ENCODE peak calls at places on chromosomes 11 and 22, in eight cellular contexts. One of them, this sample, is unnamed.

GRCh38 chr11:118166641-118167040 is 9.8 kb downstream of the SCN2B start:
- DNase-seq in EH: no peak
- DNase-seq in foreskin fibroblast: no peak
- DNase-seq in ACHN: no peak
- DNase-seq in amygdala: no peak
- DNase-seq in AML-193: no peak
- DNase-seq in RKO: no peak
- DNase-seq in esophagus muscularis mucosa: no peak
- DNase-seq in this sample: no peak

GRCh38 chr11:14235701-14236100 is 123.3 kb downstream of the RRAS2 start:
- DNase-seq in RKO: no peak
- DNase-seq in foreskin fibroblast: no peak
- DNase-seq in ACHN: no peak
- DNase-seq in esophagus muscularis mucosa: no peak
- DNase-seq in AML-193: no peak
- DNase-seq in EH: no peak
- DNase-seq in amygdala: no peak
- DNase-seq in this sample: no peak

GRCh38 chr11:41051919-41052630 is 407.4 kb downstream of the LRRC4C start:
- DNase-seq in esophagus muscularis mucosa: no peak
- DNase-seq in ACHN: no peak
- DNase-seq in AML-193: no peak
- DNase-seq in foreskin fibroblast: no peak
- DNase-seq in amygdala: no peak
- DNase-seq in RKO: no peak
- DNase-seq in EH: no peak
- DNase-seq in this sample: no peak

GRCh38 chr11:10438451-10438850 is 16.6 kb upstream of the AMPD3 start:
- DNase-seq in esophagus muscularis mucosa: no peak
- DNase-seq in EH: peak
- DNase-seq in AML-193: no peak
- DNase-seq in ACHN: no peak
- DNase-seq in foreskin fibroblast: peak
- DNase-seq in RKO: no peak
- DNase-seq in amygdala: no peak
- DNase-seq in this sample: no peak

GRCh38 chr11:3922056-3922455 is 66.6 kb downstream of the STIM1 start:
- DNase-seq in foreskin fibroblast: no peak
- DNase-seq in RKO: no peak
- DNase-seq in AML-193: no peak
- DNase-seq in ACHN: no peak
- DNase-seq in esophagus muscularis mucosa: no peak
- DNase-seq in EH: no peak
- DNase-seq in amygdala: no peak
- DNase-seq in this sample: no peak

GRCh38 chr11:120229451-120230424 is 10.2 kb upstream of the POU2F3 start:
- DNase-seq in EH: peak
- DNase-seq in AML-193: peak
- DNase-seq in foreskin fibroblast: peak
- DNase-seq in amygdala: no peak
- DNase-seq in RKO: peak
- DNase-seq in esophagus muscularis mucosa: no peak
- DNase-seq in ACHN: peak
- DNase-seq in this sample: peak

GRCh38 chr22:43830931-43831560 is 18.9 kb upstream of the EFCAB6 start:
- DNase-seq in ACHN: no peak
- DNase-seq in EH: no peak
- DNase-seq in foreskin fibroblast: no peak
- DNase-seq in RKO: no peak
- DNase-seq in esophagus muscularis mucosa: no peak
- DNase-seq in amygdala: no peak
- DNase-seq in AML-193: no peak
- DNase-seq in this sample: no peak

GRCh38 chr11:76805206-76805913 is 22.2 kb downstream of the TSKU start:
- DNase-seq in EH: peak
- DNase-seq in amygdala: no peak
- DNase-seq in AML-193: no peak
- DNase-seq in ACHN: no peak
- DNase-seq in esophagus muscularis mucosa: peak
- DNase-seq in foreskin fibroblast: peak
- DNase-seq in RKO: no peak
- DNase-seq in this sample: no peak

GRCh38 chr11:78226684-78227680 is 38.3 kb downstream of the USP35 start:
- DNase-seq in AML-193: no peak
- DNase-seq in ACHN: no peak
- DNase-seq in EH: no peak
- DNase-seq in RKO: no peak
- DNase-seq in amygdala: no peak
- DNase-seq in esophagus muscularis mucosa: peak
- DNase-seq in foreskin fibroblast: no peak
- DNase-seq in this sample: no peak

GRCh38 chr11:119130662-119131061 is 9.3 kb downstream of the HINFP start:
- DNase-seq in esophagus muscularis mucosa: no peak
- DNase-seq in amygdala: no peak
- DNase-seq in RKO: no peak
- DNase-seq in ACHN: no peak
- DNase-seq in foreskin fibroblast: no peak
- DNase-seq in EH: peak
- DNase-seq in AML-193: no peak
- DNase-seq in this sample: no peak

GRCh38 chr11:118532091-118532490 is 1.1 kb downstream of the TMEM25 start:
- DNase-seq in RKO: no peak
- DNase-seq in amygdala: no peak
- DNase-seq in ACHN: no peak
- DNase-seq in esophagus muscularis mucosa: no peak
- DNase-seq in foreskin fibroblast: no peak
- DNase-seq in EH: no peak
- DNase-seq in AML-193: no peak
- DNase-seq in this sample: no peak

GRCh38 chr11:119249671-119250010 is 43.5 kb downstream of the CBL start:
- DNase-seq in ACHN: no peak
- DNase-seq in AML-193: no peak
- DNase-seq in RKO: no peak
- DNase-seq in esophagus muscularis mucosa: no peak
- DNase-seq in EH: no peak
- DNase-seq in foreskin fibroblast: no peak
- DNase-seq in amygdala: no peak
- DNase-seq in this sample: no peak

GRCh38 chr11:9606799-9607510 is 33.5 kb downstream of the WEE1 start:
- DNase-seq in EH: no peak
- DNase-seq in ACHN: no peak
- DNase-seq in amygdala: no peak
- DNase-seq in esophagus muscularis mucosa: peak
- DNase-seq in AML-193: no peak
- DNase-seq in foreskin fibroblast: no peak
- DNase-seq in RKO: no peak
- DNase-seq in this sample: no peak

GRCh38 chr22:44701187-44701586 is 817 bp upstream of the PRR5 start:
- DNase-seq in amygdala: no peak
- DNase-seq in esophagus muscularis mucosa: no peak
- DNase-seq in EH: no peak
- DNase-seq in AML-193: no peak
- DNase-seq in foreskin fibroblast: no peak
- DNase-seq in RKO: no peak
- DNase-seq in ACHN: no peak
- DNase-seq in this sample: no peak

GRCh38 chr11:101721270-101721669 is 137.5 kb upstream of the TRPC6 start:
- DNase-seq in esophagus muscularis mucosa: no peak
- DNase-seq in EH: no peak
- DNase-seq in foreskin fibroblast: peak
- DNase-seq in RKO: no peak
- DNase-seq in AML-193: no peak
- DNase-seq in ACHN: no peak
- DNase-seq in amygdala: no peak
- DNase-seq in this sample: no peak

GRCh38 chr11:6474806-6475500 is 1.2 kb upstream of the TRIM3 start:
- DNase-seq in AML-193: no peak
- DNase-seq in foreskin fibroblast: peak
- DNase-seq in esophagus muscularis mucosa: no peak
- DNase-seq in amygdala: no peak
- DNase-seq in EH: peak
- DNase-seq in ACHN: no peak
- DNase-seq in RKO: no peak
- DNase-seq in this sample: no peak

GRCh38 chr22:38027487-38027886 is 29.7 kb upstream of the PICK1 start:
- DNase-seq in EH: no peak
- DNase-seq in foreskin fibroblast: no peak
- DNase-seq in AML-193: no peak
- DNase-seq in esophagus muscularis mucosa: no peak
- DNase-seq in RKO: no peak
- DNase-seq in ACHN: no peak
- DNase-seq in amygdala: no peak
- DNase-seq in this sample: no peak